ENCODE peak calls at places on chromosomes 5 and 9, in six cellular contexts. N, B, Z, T, V and P are unnamed samples.

GRCh38 chr9:136185066-136185465 is 19.9 kb downstream of the LHX3 start:
- DNase-seq in N (no peak), B (no peak), Z (no peak), T (no peak), V (no peak), P (peak; percentile 4)

GRCh38 chr5:119336846-119337564 is 18.8 kb upstream of the TNFAIP8 start:
- DNase-seq in N (no peak), B (no peak), Z (no peak), T (no peak), V (no peak), P (no peak)

GRCh38 chr5:72378636-72379289 is 58.6 kb downstream of the PTCD2 start:
- DNase-seq in N (no peak), B (no peak), Z (peak; percentile 86), T (no peak), V (peak; percentile 83), P (no peak)

GRCh38 chr9:92607088-92607487 is 62.8 kb downstream of the IPPK start:
- DNase-seq in N (no peak), B (no peak), Z (peak; percentile 57), T (no peak), V (peak; percentile 75), P (no peak)

GRCh38 chr9:93231121-93231694 is 47.3 kb downstream of the WNK2 start:
- DNase-seq in N (no peak), B (no peak), Z (no peak), T (no peak), V (no peak), P (no peak)

GRCh38 chr9:38619556-38620447 is 594 bp downstream of the ANKRD18A start:
- DNase-seq in N (peak; percentile 24), B (no peak), Z (no peak), T (no peak), V (no peak), P (peak; percentile 5)

GRCh38 chr5:42715791-42716190 is 40.8 kb upstream of the CCDC152 start:
- DNase-seq in N (no peak), B (no peak), Z (no peak), T (no peak), V (peak; percentile 29), P (no peak)

GRCh38 chr9:69171049-69171448 is 3.0 kb upstream of the TJP2 start:
- DNase-seq in N (no peak), B (no peak), Z (peak; percentile 86), T (no peak), V (peak; percentile 91), P (no peak)

GRCh38 chr5:179309383-179309670 is 35.9 kb downstream of the ADAMTS2 start:
- DNase-seq in N (no peak), B (peak; percentile 13), Z (no peak), T (no peak), V (no peak), P (no peak)

GRCh38 chr9:72315510-72316287 is 49.3 kb downstream of the ZFAND5 start:
- DNase-seq in N (no peak), B (no peak), Z (peak; percentile 16), T (no peak), V (peak; percentile 64), P (no peak)

GRCh38 chr9:134384811-134385479 is 58.7 kb downstream of the RXRA start:
- DNase-seq in N (no peak), B (no peak), Z (no peak), T (no peak), V (peak; percentile 40), P (no peak)

GRCh38 chr9:138053996-138054752 is 176.6 kb downstream of the CACNA1B start:
- DNase-seq in N (no peak), B (no peak), Z (no peak), T (no peak), V (no peak), P (no peak)

GRCh38 chr9:132214027-132214622 is 52.3 kb downstream of the NTNG2 start:
- DNase-seq in N (peak; percentile 57), B (peak; percentile 81), Z (peak; percentile 96), T (no peak), V (peak; percentile 97), P (no peak)

GRCh38 chr9:94210616-94211603 is 48.2 kb upstream of the ZNF169 start:
- DNase-seq in N (no peak), B (no peak), Z (no peak), T (no peak), V (peak; percentile 17), P (no peak)

GRCh38 chr5:15620501-15620900 is 120.5 kb downstream of the FBXL7 start:
- DNase-seq in N (no peak), B (peak; percentile 30), Z (peak; percentile 76), T (no peak), V (peak; percentile 91), P (no peak)

GRCh38 chr9:98599566-98599965 is 109.2 kb downstream of the GABBR2 start:
- DNase-seq in N (no peak), B (no peak), Z (no peak), T (no peak), V (no peak), P (no peak)

DNA sequence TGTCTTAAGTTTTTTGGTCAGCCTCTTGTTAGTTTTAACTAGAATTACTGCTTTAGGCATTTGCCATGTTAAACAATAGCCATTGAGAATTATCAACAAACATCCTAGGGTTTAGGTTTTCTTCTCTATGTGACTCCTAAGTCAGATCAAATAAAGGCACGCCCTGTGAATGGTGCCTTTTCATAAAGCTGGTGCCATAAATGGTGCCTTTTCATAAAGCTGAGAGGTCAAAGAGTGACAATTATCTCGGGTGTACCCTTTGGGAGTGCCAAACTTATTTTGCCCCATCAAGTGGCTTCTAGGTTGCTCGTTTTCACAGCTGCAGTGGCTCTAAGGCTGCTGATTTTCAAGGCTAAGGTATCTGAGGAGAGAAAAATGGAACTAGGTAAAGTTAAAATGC is 391.6 kb downstream of the DMRTA1 start:
- DNase-seq in N (no peak), B (no peak), Z (no peak), T (no peak), V (no peak), P (no peak)
- H3K9me3 ChIP-seq in N (no peaks in the 10 kb centered on the region), B (no peaks in the 10 kb centered on the region), Z (peaks cover 1% of the 10 kb centered on the region), T (no peaks in the 10 kb centered on the region), V (no peaks in the 10 kb centered on the region), P (no peaks in the 10 kb centered on the region)

GRCh38 chr5:125254267-125254666 is 507.8 kb upstream of the ZNF608 start:
- DNase-seq in N (no peak), B (no peak), Z (no peak), T (no peak), V (no peak), P (no peak)
- H3K9me3 ChIP-seq in N (no peaks in the 10 kb centered on the region), B (no peaks in the 10 kb centered on the region), Z (peaks cover 14% of the 10 kb centered on the region), T (no peaks in the 10 kb centered on the region), V (no peaks in the 10 kb centered on the region), P (no peaks in the 10 kb centered on the region)

DNA sequence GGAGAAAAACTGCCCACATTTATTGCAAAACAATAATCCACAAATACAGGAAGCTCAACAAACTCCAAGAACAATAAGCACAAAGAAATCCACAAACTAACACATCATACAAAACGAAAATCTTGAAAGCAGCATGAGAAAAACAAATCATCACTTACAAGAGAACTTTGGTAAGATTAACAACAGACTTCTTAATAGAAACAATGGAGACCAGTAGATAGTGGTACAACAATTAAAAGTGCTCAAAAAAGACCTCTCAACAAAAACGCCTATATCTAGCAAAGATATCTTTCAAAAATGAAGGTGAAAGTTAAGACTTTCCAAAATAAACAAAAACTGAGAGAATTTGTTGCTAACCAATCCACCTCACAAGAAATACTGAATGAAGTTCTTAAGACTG is 38.4 kb downstream of the CDKL3 start:
- DNase-seq in N (no peak), B (no peak), Z (no peak), T (no peak), V (no peak), P (no peak)
- H3K9me3 ChIP-seq in N (no peaks in the 10 kb centered on the region), B (no peaks in the 10 kb centered on the region), Z (peaks cover 13% of the 10 kb centered on the region), T (peaks cover 5% of the 10 kb centered on the region), V (no peaks in the 10 kb centered on the region), P (peaks cover 4% of the 10 kb centered on the region)

DNA sequence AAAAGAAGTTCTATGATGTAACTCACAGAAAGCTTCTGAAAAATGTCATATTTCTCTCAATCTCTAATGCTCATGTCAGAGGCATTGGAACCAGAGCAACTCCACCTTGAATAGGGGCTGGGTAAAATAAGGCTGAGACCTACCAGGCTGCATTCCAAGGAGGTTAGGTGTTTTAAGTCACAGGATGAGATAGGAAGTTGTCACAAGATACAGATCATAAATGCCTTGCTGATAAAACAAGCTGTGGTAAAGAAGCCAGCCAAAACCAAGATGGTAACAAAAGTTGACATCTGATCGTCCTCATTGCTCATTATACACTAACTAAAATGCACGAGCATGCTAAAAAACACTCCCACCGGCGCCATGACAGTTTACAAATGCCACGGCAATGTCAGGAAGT is 411.1 kb upstream of the GRIA1 start:
- DNase-seq in N (no peak), B (no peak), Z (no peak), T (no peak), V (no peak), P (no peak)
- H3K9me3 ChIP-seq in N (no peaks in the 10 kb centered on the region), B (no peaks in the 10 kb centered on the region), Z (peaks cover 8% of the 10 kb centered on the region), T (no peaks in the 10 kb centered on the region), V (no peaks in the 10 kb centered on the region), P (no peaks in the 10 kb centered on the region)

DNA sequence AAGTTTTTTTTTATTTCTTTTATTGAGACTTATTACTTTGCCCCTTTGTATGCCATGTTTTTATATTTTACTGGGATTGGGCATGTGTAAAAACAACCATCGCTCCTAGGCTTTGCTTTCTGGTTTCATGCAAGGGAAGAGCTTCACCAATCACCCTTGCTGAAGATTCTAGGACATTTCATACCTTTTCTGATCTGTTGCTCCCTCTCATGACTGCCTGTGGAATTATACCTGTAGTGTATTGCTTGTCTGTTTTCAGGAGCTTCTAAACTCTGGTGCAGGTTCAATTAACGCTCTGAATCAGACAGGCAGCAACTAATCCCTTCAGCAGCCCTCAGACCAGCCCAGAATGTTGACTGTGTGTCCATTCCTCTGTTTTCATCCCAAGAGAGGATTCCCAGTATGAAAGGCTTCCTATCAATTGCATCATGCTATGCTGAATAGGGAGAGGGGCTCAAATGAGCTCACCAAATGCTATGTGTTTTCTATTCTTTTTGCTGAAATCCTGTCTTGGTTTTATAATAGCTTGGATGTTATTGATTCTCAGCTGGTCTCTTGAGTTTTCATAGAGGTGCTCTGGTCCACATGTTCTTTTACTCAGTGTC is 572.9 kb upstream of the CDH6 start:
- DNase-seq in N (no peak), B (no peak), Z (no peak), T (no peak), V (no peak), P (no peak)
- H3K9me3 ChIP-seq in N (no peaks in the 10 kb centered on the region), B (no peaks in the 10 kb centered on the region), Z (no peaks in the 10 kb centered on the region), T (no peaks in the 10 kb centered on the region), V (no peaks in the 10 kb centered on the region), P (no peaks in the 10 kb centered on the region)

DNA sequence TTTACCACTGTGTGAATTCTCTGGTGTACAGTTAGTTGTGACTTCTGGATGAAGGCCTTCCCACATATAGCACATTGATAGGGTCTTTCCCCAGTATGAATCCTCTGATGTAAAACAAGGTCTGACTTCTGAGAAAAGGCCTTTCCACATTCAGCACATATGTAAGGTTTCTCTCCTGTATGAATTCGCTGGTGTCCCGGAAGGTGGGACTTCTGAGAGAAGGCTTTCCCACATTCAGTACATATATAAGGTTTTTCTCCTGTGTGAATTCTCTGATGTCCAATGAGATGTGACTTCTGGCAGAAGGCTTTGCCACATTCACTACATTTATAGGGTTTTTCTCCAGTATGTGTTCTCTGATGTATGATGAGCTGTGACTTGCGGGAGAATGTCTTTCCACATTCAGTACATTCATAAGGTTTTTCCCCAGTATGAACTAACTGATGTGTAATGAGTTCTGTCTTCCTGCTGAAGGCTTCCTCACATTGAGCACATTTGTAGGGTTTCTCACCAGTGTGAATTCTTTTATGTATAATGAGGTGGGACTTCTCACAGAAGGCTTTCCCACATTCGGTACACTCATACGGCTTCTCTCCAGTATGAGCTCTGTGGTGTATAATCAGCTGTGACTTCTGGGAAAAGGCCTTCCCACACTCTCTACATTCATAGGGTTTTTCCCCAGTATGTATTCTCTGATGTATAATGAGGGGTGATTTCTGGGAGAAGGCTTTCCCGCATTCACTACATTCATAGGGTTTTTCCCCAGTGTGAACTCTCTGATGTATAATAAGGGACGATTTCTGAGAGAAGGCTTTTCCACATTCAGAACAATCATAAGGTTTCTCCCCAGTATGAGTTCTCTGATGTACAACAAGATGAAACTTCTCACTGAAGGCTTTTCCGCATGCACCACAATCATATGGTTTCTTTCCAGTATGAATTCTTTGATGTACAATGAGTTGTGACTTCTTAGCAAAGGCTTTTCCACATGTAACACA is 9.1 kb downstream of the ZNF300 start:
- DNase-seq in N (no peak), B (no peak), Z (no peak), T (no peak), V (no peak), P (no peak)
- H3K9me3 ChIP-seq in N (peaks cover 3% of the 10 kb centered on the region), B (peaks cover 7% of the 10 kb centered on the region), Z (peaks cover 52% of the 10 kb centered on the region), T (peaks cover 55% of the 10 kb centered on the region), V (peaks cover 3% of the 10 kb centered on the region), P (peaks cover 16% of the 10 kb centered on the region)